ENCODE peak calls at places on chromosome 12, in four cellular contexts. J is HCT116, O is K562, C is SK-N-SH. I is an unnamed sample.

GRCh38 chr12:92469837-92470236 is 233.0 kb upstream of the PLEKHG7 start:
- DNase-seq in J (no peak), O (no peak), C (no peak), I (peak; percentile 47)

GRCh38 chr12:132734206-132734605 is 23.6 kb downstream of the PGAM5 start:
- DNase-seq in J (no peak), O (no peak), C (peak; percentile 76), I (no peak)

GRCh38 chr12:114902665-114903393 is 218.9 kb upstream of the TBX3 start:
- DNase-seq in J (no peak), O (no peak), C (no peak), I (no peak)

GRCh38 chr12:122130150-122130549 is 43.9 kb downstream of the IL31 start:
- DNase-seq in J (peak; percentile 28), O (no peak), C (no peak), I (no peak)

GRCh38 chr12:123444396-123445026 is 8.0 kb upstream of the RILPL2 start:
- DNase-seq in J (no peak), O (no peak), C (no peak), I (no peak)

GRCh38 chr12:78085562-78086182 is 255.0 kb downstream of the NAV3 start:
- DNase-seq in J (no peak), O (no peak), C (no peak), I (no peak)

GRCh38 chr12:57276935-57277563 is 26.1 kb upstream of the STAC3 start:
- DNase-seq in J (peak; percentile 18), O (peak; percentile 52), C (no peak), I (peak; percentile 34)

GRCh38 chr12:64639466-64639865 is 29.2 kb downstream of the RASSF3 start:
- DNase-seq in J (no peak), O (no peak), C (no peak), I (no peak)

GRCh38 chr12:9646794-9647622 is 22.5 kb upstream of the CLEC2D start:
- DNase-seq in J (no peak), O (no peak), C (no peak), I (peak; percentile 9)

GRCh38 chr12:96501139-96501741 is 11.9 kb downstream of the CFAP54 start:
- DNase-seq in J (peak; percentile 70), O (no peak), C (peak; percentile 15), I (peak; percentile 77)

GRCh38 chr12:131923260-131923659 is 5.8 kb upstream of the PUS1 start:
- DNase-seq in J (no peak), O (no peak), C (no peak), I (no peak)

GRCh38 chr12:120194226-120194533 is 335 bp downstream of the GCN1 start:
- DNase-seq in J (no peak), O (no peak), C (no peak), I (no peak)

GRCh38 chr12:43370299-43370698 is 181.7 kb downstream of the ADAMTS20 start:
- DNase-seq in J (peak; percentile 76), O (no peak), C (no peak), I (no peak)

GRCh38 chr12:64066052-64066451 is 156.0 kb downstream of the KICS2 start:
- DNase-seq in J (no peak), O (no peak), C (no peak), I (no peak)

GRCh38 chr12:132061197-132061596 is 82.9 kb downstream of the DDX51 start:
- DNase-seq in J (no peak), O (no peak), C (no peak), I (no peak)

GRCh38 chr12:105706321-105706972 is 376.0 kb downstream of the C12orf75 start:
- DNase-seq in J (no peak), O (no peak), C (no peak), I (no peak)

GRCh38 chr12:106096376-106096775 is 42.4 kb downstream of the NUAK1 start:
- DNase-seq in J (no peak), O (no peak), C (no peak), I (peak; percentile 72)

GRCh38 chr12:109310247-109311125 is 1.4 kb upstream of the FOXN4 start:
- DNase-seq in J (no peak), O (peak; percentile 43), C (peak; percentile 60), I (no peak)

GRCh38 chr12:90922068-90922743 is 32.8 kb downstream of the CCER1 start:
- DNase-seq in J (no peak), O (no peak), C (no peak), I (no peak)

GRCh38 chr12:59570134-59570533 is 25.7 kb upstream of the SLC16A7 start:
- DNase-seq in J (no peak), O (no peak), C (no peak), I (no peak)

GRCh38 chr12:16526693-16527092 is 79.3 kb downstream of the LMO3 start:
- DNase-seq in J (peak; percentile 2), O (no peak), C (no peak), I (no peak)

GRCh38 chr12:40336573-40337199 is 111.9 kb downstream of the LRRK2 start:
- DNase-seq in J (no peak), O (peak; percentile 15), C (peak; percentile 37), I (peak; percentile 57)

GRCh38 chr12:47088021-47088944 is 8.5 kb upstream of the AMIGO2 start:
- DNase-seq in J (no peak), O (no peak), C (no peak), I (no peak)

GRCh38 chr12:24268663-24269186 is 319.3 kb upstream of the SOX5 start:
- DNase-seq in J (no peak), O (no peak), C (no peak), I (no peak)
- TF ChIP-seq RAD21 in J (no peak), O (no peak), C (no peak), I (no peak)

DNA sequence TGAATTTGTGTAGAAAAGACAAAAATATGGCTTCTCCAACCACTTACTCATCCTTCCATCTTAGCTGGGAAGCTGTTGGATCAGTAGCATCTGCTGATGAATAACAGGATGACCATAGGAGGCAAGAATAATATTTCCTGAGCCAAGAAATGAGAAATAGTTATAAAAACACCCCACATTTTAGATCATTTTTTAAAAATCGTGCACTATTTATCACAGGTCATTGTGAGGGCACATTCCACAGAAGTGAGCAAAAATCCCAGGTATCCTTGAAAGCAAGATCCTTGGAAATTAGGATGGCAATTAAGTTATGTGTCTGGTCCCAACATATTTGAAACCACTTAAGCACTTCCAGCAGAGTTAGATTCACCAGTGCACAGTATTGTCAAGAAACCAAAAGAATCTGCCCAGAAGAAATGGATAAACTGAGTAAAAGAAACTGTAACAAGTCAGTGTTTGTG is 8.4 kb downstream of the FAR2 start:
- DNase-seq in J (no peak), O (no peak), C (no peak), I (no peak)
- TF ChIP-seq RAD21 in J (no peak), O (no peak), C (no peak), I (no peak)

GRCh38 chr12:26937443-26937862 is 328 bp downstream of the INTS13 start:
- DNase-seq in J (no peak), O (no peak), C (no peak), I (no peak)
- TF ChIP-seq RAD21 in J (no peak), O (no peak), C (no peak), I (no peak)

DNA sequence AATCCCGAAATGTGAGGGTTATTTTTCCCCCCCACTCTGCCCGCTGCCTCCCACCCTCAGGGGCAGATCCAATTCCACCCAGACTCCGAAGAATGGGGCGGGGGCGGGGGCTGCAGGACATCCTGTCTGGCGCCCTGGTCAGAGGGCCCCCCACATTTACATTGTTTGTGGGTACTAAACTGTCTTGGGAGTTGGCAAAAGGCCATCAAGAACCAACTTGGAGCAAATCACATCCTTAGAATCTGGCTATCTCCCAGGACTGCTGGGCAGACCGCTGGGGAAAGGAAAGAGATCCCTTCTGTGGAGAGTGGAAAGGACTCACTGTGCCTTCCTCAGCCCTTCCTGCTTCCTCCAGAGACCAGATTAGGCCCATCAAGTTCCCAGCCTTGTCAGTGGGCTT is 2.4 kb downstream of the EMP1 start:
- DNase-seq in J (no peak), O (no peak), C (no peak), I (no peak)
- TF ChIP-seq RAD21 in J (no peak), O (no peak), C (no peak), I (no peak)

GRCh38 chr12:11717533-11717961 is 68.1 kb downstream of the ETV6 start:
- DNase-seq in J (no peak), O (no peak), C (no peak), I (no peak)
- TF ChIP-seq RAD21 in J (no peak), O (no peak), C (no peak), I (no peak)

GRCh38 chr12:69085852-69086251 is 152.9 kb upstream of the CPM start:
- DNase-seq in J (no peak), O (no peak), C (no peak), I (no peak)
- TF ChIP-seq RAD21 in J (no peak), O (no peak), C (no peak), I (no peak)

I was measured in A549.